ENCODE peak calls at places on chromosomes 12 and 14, in eight cellular contexts. One of them, this sample, is unnamed.

GRCh38 chr14:29140059-29140458 is 373.5 kb downstream of the FOXG1 start:
- DNase-seq in GM12865: no peak
- DNase-seq in tibial nerve: no peak
- DNase-seq in dorsolateral prefrontal cortex: no peak
- DNase-seq in transverse colon: no peak
- DNase-seq in AG09319: no peak
- DNase-seq in neural progenitor cell: no peak
- DNase-seq in HFFc6: no peak
- DNase-seq in this sample: no peak

GRCh38 chr12:25585021-25585523 is 32.0 kb upstream of the LMNTD1 start:
- DNase-seq in dorsolateral prefrontal cortex: no peak
- DNase-seq in tibial nerve: peak; percentile 84
- DNase-seq in HFFc6: no peak
- DNase-seq in neural progenitor cell: no peak
- DNase-seq in GM12865: no peak
- DNase-seq in transverse colon: no peak
- DNase-seq in AG09319: peak; percentile 84
- DNase-seq in this sample: no peak

GRCh38 chr14:49769581-49770211 is 1.7 kb downstream of the KLHDC2 start:
- DNase-seq in transverse colon: peak; percentile 18
- DNase-seq in neural progenitor cell: no peak
- DNase-seq in AG09319: no peak
- DNase-seq in tibial nerve: no peak
- DNase-seq in HFFc6: no peak
- DNase-seq in GM12865: no peak
- DNase-seq in dorsolateral prefrontal cortex: no peak
- DNase-seq in this sample: no peak

GRCh38 chr14:102086346-102086971 is 385 bp downstream of the HSP90AA1 start:
- DNase-seq in HFFc6: peak; percentile 41
- DNase-seq in GM12865: peak; percentile 75
- DNase-seq in neural progenitor cell: no peak
- DNase-seq in transverse colon: peak; percentile 60
- DNase-seq in dorsolateral prefrontal cortex: peak; percentile 55
- DNase-seq in AG09319: no peak
- DNase-seq in tibial nerve: peak; percentile 16
- DNase-seq in this sample: peak; percentile 40

GRCh38 chr12:7068240-7068993 is 7.9 kb downstream of the C1S start:
- DNase-seq in tibial nerve: no peak
- DNase-seq in GM12865: no peak
- DNase-seq in HFFc6: no peak
- DNase-seq in transverse colon: no peak
- DNase-seq in neural progenitor cell: no peak
- DNase-seq in dorsolateral prefrontal cortex: peak; percentile 70
- DNase-seq in AG09319: no peak
- DNase-seq in this sample: no peak

GRCh38 chr12:109247831-109248654 is 61.0 kb downstream of the FOXN4 start:
- DNase-seq in transverse colon: peak; percentile 70
- DNase-seq in GM12865: no peak
- DNase-seq in neural progenitor cell: no peak
- DNase-seq in HFFc6: no peak
- DNase-seq in dorsolateral prefrontal cortex: no peak
- DNase-seq in tibial nerve: no peak
- DNase-seq in AG09319: no peak
- DNase-seq in this sample: no peak

GRCh38 chr12:57096748-57097553 is 8.0 kb downstream of the NAB2 start:
- DNase-seq in HFFc6: no peak
- DNase-seq in tibial nerve: no peak
- DNase-seq in neural progenitor cell: no peak
- DNase-seq in transverse colon: no peak
- DNase-seq in GM12865: no peak
- DNase-seq in AG09319: no peak
- DNase-seq in dorsolateral prefrontal cortex: no peak
- DNase-seq in this sample: no peak

GRCh38 chr12:2845280-2845679 is 10.4 kb upstream of the NRIP2 start:
- DNase-seq in dorsolateral prefrontal cortex: no peak
- DNase-seq in GM12865: no peak
- DNase-seq in neural progenitor cell: peak; percentile 37
- DNase-seq in HFFc6: peak; percentile 19
- DNase-seq in transverse colon: no peak
- DNase-seq in tibial nerve: no peak
- DNase-seq in AG09319: no peak
- DNase-seq in this sample: no peak

GRCh38 chr12:4275869-4276253 is 2.3 kb downstream of the CCND2 start:
- DNase-seq in dorsolateral prefrontal cortex: no peak
- DNase-seq in AG09319: no peak
- DNase-seq in transverse colon: peak; percentile 49
- DNase-seq in tibial nerve: no peak
- DNase-seq in neural progenitor cell: peak; percentile 19
- DNase-seq in GM12865: no peak
- DNase-seq in HFFc6: no peak
- DNase-seq in this sample: no peak

GRCh38 chr12:68971404-68971803 is 38.4 kb upstream of the CPM start:
- DNase-seq in AG09319: no peak
- DNase-seq in neural progenitor cell: no peak
- DNase-seq in transverse colon: no peak
- DNase-seq in tibial nerve: no peak
- DNase-seq in HFFc6: peak; percentile 71
- DNase-seq in dorsolateral prefrontal cortex: no peak
- DNase-seq in GM12865: no peak
- DNase-seq in this sample: no peak

GRCh38 chr12:116381744-116382455 is 104.4 kb upstream of the MED13L start:
- DNase-seq in tibial nerve: no peak
- DNase-seq in HFFc6: peak; percentile 97
- DNase-seq in dorsolateral prefrontal cortex: no peak
- DNase-seq in transverse colon: no peak
- DNase-seq in AG09319: peak; percentile 91
- DNase-seq in GM12865: no peak
- DNase-seq in neural progenitor cell: peak; percentile 92
- DNase-seq in this sample: no peak

GRCh38 chr14:103214461-103214958 is 91.2 kb downstream of the TNFAIP2 start:
- DNase-seq in AG09319: no peak
- DNase-seq in neural progenitor cell: no peak
- DNase-seq in transverse colon: no peak
- DNase-seq in HFFc6: no peak
- DNase-seq in tibial nerve: no peak
- DNase-seq in dorsolateral prefrontal cortex: no peak
- DNase-seq in GM12865: no peak
- DNase-seq in this sample: no peak

GRCh38 chr14:77125275-77126073 is 16.1 kb downstream of the ZDHHC22 start:
- DNase-seq in AG09319: no peak
- DNase-seq in GM12865: no peak
- DNase-seq in neural progenitor cell: peak; percentile 38
- DNase-seq in transverse colon: no peak
- DNase-seq in dorsolateral prefrontal cortex: no peak
- DNase-seq in HFFc6: no peak
- DNase-seq in tibial nerve: no peak
- DNase-seq in this sample: no peak
- TF ChIP-seq CTCF in AG09319: no peak
- TF ChIP-seq CTCF in GM12865: no peak
- TF ChIP-seq CTCF in neural progenitor cell: peak; percentile 32
- TF ChIP-seq CTCF in transverse colon: no peak
- TF ChIP-seq CTCF in dorsolateral prefrontal cortex: no peak
- TF ChIP-seq CTCF in HFFc6: peak; percentile 15
- TF ChIP-seq CTCF in tibial nerve: no peak
- TF ChIP-seq CTCF in this sample: peak; percentile 51

GRCh38 chr12:114860969-114861368 is 177.0 kb upstream of the TBX3 start:
- DNase-seq in GM12865: no peak
- DNase-seq in transverse colon: no peak
- DNase-seq in neural progenitor cell: no peak
- DNase-seq in AG09319: no peak
- DNase-seq in HFFc6: no peak
- DNase-seq in dorsolateral prefrontal cortex: no peak
- DNase-seq in tibial nerve: no peak
- DNase-seq in this sample: no peak

GRCh38 chr12:114869091-114869834 is 185.3 kb upstream of the TBX3 start:
- DNase-seq in GM12865: no peak
- DNase-seq in HFFc6: peak; percentile 83
- DNase-seq in neural progenitor cell: peak; percentile 24
- DNase-seq in tibial nerve: no peak
- DNase-seq in AG09319: peak; percentile 90
- DNase-seq in transverse colon: no peak
- DNase-seq in dorsolateral prefrontal cortex: no peak
- DNase-seq in this sample: no peak

GRCh38 chr12:114864688-114865685 is 181.0 kb upstream of the TBX3 start:
- DNase-seq in GM12865: no peak
- DNase-seq in tibial nerve: no peak
- DNase-seq in dorsolateral prefrontal cortex: no peak
- DNase-seq in transverse colon: no peak
- DNase-seq in HFFc6: no peak
- DNase-seq in neural progenitor cell: peak; percentile 78
- DNase-seq in AG09319: no peak
- DNase-seq in this sample: no peak

GRCh38 chr12:114863911-114864310 is 179.9 kb upstream of the TBX3 start:
- DNase-seq in tibial nerve: no peak
- DNase-seq in HFFc6: no peak
- DNase-seq in dorsolateral prefrontal cortex: no peak
- DNase-seq in transverse colon: no peak
- DNase-seq in AG09319: no peak
- DNase-seq in GM12865: no peak
- DNase-seq in neural progenitor cell: no peak
- DNase-seq in this sample: no peak

DNA sequence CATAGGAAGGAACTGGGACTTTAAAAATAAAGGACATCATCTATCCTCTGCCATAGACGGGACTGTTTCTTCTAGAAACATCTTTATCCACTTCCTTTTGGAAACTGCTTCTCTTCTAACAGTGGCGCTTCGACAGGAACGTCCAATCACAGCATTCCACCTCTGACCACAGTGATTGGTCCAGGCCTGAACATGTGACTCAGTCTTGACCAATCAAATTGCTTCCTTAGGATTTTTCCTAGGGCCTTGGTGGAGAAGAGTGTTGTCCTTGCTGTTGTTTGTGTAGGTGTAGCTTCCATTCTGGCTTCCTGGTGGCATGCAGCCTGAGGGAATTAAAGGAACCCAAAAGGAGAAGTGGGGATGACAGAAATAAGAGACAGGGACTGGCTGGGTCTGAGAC is 182.4 kb upstream of the TBX3 start:
- DNase-seq in AG09319: no peak
- DNase-seq in dorsolateral prefrontal cortex: no peak
- DNase-seq in neural progenitor cell: no peak
- DNase-seq in transverse colon: no peak
- DNase-seq in tibial nerve: no peak
- DNase-seq in GM12865: no peak
- DNase-seq in HFFc6: no peak
- DNase-seq in this sample: no peak
- TF ChIP-seq CTCF in AG09319: no peak
- TF ChIP-seq CTCF in dorsolateral prefrontal cortex: no peak
- TF ChIP-seq CTCF in neural progenitor cell: no peak
- TF ChIP-seq CTCF in transverse colon: no peak
- TF ChIP-seq CTCF in tibial nerve: no peak
- TF ChIP-seq CTCF in GM12865: no peak
- TF ChIP-seq CTCF in HFFc6: no peak
- TF ChIP-seq CTCF in this sample: no peak

GRCh38 chr12:53696655-53697321 is 20.9 kb upstream of the ATP5MC2 start:
- DNase-seq in dorsolateral prefrontal cortex: no peak
- DNase-seq in tibial nerve: no peak
- DNase-seq in neural progenitor cell: no peak
- DNase-seq in GM12865: no peak
- DNase-seq in transverse colon: no peak
- DNase-seq in AG09319: no peak
- DNase-seq in HFFc6: no peak
- DNase-seq in this sample: no peak

GRCh38 chr12:53698948-53699672 is 23.2 kb upstream of the ATP5MC2 start:
- DNase-seq in HFFc6: no peak
- DNase-seq in neural progenitor cell: no peak
- DNase-seq in transverse colon: no peak
- DNase-seq in GM12865: no peak
- DNase-seq in tibial nerve: no peak
- DNase-seq in dorsolateral prefrontal cortex: no peak
- DNase-seq in AG09319: no peak
- DNase-seq in this sample: no peak

GRCh38 chr12:53696285-53696654 is 20.4 kb upstream of the ATP5MC2 start:
- DNase-seq in AG09319: no peak
- DNase-seq in transverse colon: peak; percentile 78
- DNase-seq in dorsolateral prefrontal cortex: peak; percentile 72
- DNase-seq in GM12865: peak; percentile 61
- DNase-seq in tibial nerve: peak; percentile 54
- DNase-seq in neural progenitor cell: peak; percentile 94
- DNase-seq in HFFc6: peak; percentile 74
- DNase-seq in this sample: no peak

GRCh38 chr12:53694746-53695145 is 18.9 kb upstream of the ATP5MC2 start:
- DNase-seq in transverse colon: no peak
- DNase-seq in AG09319: no peak
- DNase-seq in GM12865: no peak
- DNase-seq in HFFc6: no peak
- DNase-seq in tibial nerve: no peak
- DNase-seq in dorsolateral prefrontal cortex: no peak
- DNase-seq in neural progenitor cell: peak; percentile 38
- DNase-seq in this sample: no peak

DNA sequence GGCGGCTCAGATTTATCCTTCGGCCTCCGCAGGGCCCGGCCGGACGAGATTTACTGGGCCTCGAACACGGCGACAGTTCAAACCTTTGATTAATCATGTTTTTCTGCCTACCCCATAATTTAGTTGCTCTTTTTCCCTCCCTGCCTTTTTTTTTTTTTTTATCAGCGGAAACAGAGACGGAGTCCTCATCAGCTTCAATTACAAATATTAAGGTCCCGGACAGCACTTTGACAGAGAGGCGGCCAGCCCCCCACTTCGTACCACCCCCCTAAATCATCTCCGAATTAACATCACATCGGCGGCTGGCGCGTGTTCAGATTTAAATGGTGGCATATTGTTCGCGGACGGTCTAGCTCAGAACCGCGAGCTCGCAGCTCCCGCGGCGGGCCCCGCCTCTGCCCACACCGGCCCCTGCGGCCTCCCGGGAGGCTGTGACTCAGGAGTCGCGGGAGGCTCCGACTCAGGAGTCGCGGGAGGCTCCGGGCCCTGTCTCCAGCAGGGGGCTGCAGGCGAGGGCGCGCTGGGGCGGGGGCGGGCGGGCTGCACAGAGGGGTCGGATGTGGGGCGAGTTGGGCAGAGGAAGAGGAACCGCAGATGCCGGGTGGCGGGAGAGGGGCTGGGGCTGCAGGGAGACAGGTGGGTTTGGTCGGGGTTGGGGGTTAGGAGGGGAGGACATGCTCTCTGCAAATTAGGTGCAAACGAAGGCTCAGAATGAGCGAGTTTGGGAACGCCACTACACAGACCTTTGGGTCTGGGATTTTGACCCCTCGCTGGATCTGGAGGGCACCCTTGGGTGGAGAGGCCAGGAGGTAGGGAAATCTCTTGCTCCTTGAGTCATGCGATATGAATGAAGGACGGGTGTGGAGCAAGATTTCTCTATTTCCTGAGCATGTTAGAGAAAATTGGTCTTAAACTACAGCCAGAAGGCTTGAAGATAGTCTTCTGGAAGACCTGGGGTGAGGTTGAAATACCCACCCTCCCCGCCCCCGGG is 19.6 kb upstream of the ATP5MC2 start:
- DNase-seq in neural progenitor cell: peak; percentile 82
- DNase-seq in tibial nerve: no peak
- DNase-seq in AG09319: no peak
- DNase-seq in transverse colon: peak; percentile 17
- DNase-seq in GM12865: no peak
- DNase-seq in dorsolateral prefrontal cortex: peak; percentile 62
- DNase-seq in HFFc6: peak; percentile 47
- DNase-seq in this sample: peak; percentile 74
- TF ChIP-seq CTCF in neural progenitor cell: peak; percentile 42
- TF ChIP-seq CTCF in tibial nerve: no peak
- TF ChIP-seq CTCF in AG09319: no peak
- TF ChIP-seq CTCF in transverse colon: no peak
- TF ChIP-seq CTCF in GM12865: no peak
- TF ChIP-seq CTCF in dorsolateral prefrontal cortex: no peak
- TF ChIP-seq CTCF in HFFc6: peak; percentile 62
- TF ChIP-seq CTCF in this sample: peak; percentile 37

GRCh38 chr12:107126688-107127481 is 33.5 kb upstream of the CRY1 start:
- DNase-seq in tibial nerve: no peak
- DNase-seq in HFFc6: peak; percentile 2
- DNase-seq in transverse colon: no peak
- DNase-seq in neural progenitor cell: no peak
- DNase-seq in AG09319: peak; percentile 7
- DNase-seq in GM12865: no peak
- DNase-seq in dorsolateral prefrontal cortex: no peak
- DNase-seq in this sample: no peak
- TF ChIP-seq CTCF in tibial nerve: no peak
- TF ChIP-seq CTCF in HFFc6: peak; percentile 56
- TF ChIP-seq CTCF in transverse colon: peak; percentile 5
- TF ChIP-seq CTCF in neural progenitor cell: peak; percentile 50
- TF ChIP-seq CTCF in AG09319: peak; percentile 46
- TF ChIP-seq CTCF in GM12865: peak; percentile 2
- TF ChIP-seq CTCF in dorsolateral prefrontal cortex: peak; percentile 13
- TF ChIP-seq CTCF in this sample: no peak

This sample was measured in glutamatergic neuron.